ENCODE peak calls at places on chromosomes 16 and 17, in five cellular contexts. P, J, T, K and R are unnamed samples.

GRCh38 chr16:67674851-67675578 is 8.4 kb downstream of the C16orf86 start:
- DNase-seq in J (no peak), T (peak), P (no peak), K (no peak), R (no peak)

GRCh38 chr17:2302740-2303277 is 776 bp downstream of the SMG6 start:
- DNase-seq in T (peak), J (peak), P (no peak), K (no peak), R (peak)

GRCh38 chr17:66988069-66988798 is 23.7 kb downstream of the CACNG4 start:
- DNase-seq in P (no peak), J (no peak), T (no peak), K (no peak), R (no peak)

GRCh38 chr17:16872351-16872751 is 99.6 kb downstream of the TNFRSF13B start:
- DNase-seq in K (no peak), J (no peak), T (no peak), P (no peak), R (no peak)

GRCh38 chr17:52157603-52158449 is 688 bp downstream of the CA10 start:
- DNase-seq in K (no peak), T (no peak), J (no peak), P (no peak), R (no peak)

GRCh38 chr17:44829558-44830358 is at the start of gene GJC1:
- DNase-seq in T (no peak), P (no peak), K (peak), J (no peak), R (peak)

GRCh38 chr17:3988297-3989120 is 24.3 kb upstream of the ATP2A3 start:
- DNase-seq in P (no peak), J (no peak), T (no peak), K (no peak), R (no peak)

GRCh38 chr17:6231886-6232767 is 161.9 kb downstream of the WSCD1 start:
- DNase-seq in T (no peak), K (peak), P (no peak), J (no peak), R (no peak)

GRCh38 chr16:20538181-20538580 is 38.0 kb downstream of the ACSM2B start:
- DNase-seq in T (no peak), K (no peak), P (no peak), J (no peak), R (no peak)

GRCh38 chr17:28507567-28508195 is 1.5 kb downstream of the FOXN1 start:
- DNase-seq in J (no peak), P (no peak), K (no peak), T (no peak), R (no peak)

GRCh38 chr17:5745091-5745820 is 160.9 kb upstream of the NLRP1 start:
- DNase-seq in J (no peak), P (no peak), K (no peak), T (peak), R (no peak)

GRCh38 chr17:81052199-81052997 is 17.4 kb downstream of the BAIAP2 start:
- DNase-seq in J (no peak), P (no peak), K (no peak), T (no peak), R (no peak)

GRCh38 chr17:2173005-2173404 is 118.1 kb downstream of the HIC1 start:
- DNase-seq in K (no peak), J (no peak), P (no peak), T (no peak), R (no peak)

GRCh38 chr17:50903604-50904521 is 37.7 kb upstream of the TOB1 start:
- DNase-seq in J (peak), K (no peak), P (peak), T (peak), R (peak)

GRCh38 chr16:16086653-16087446 is 136.4 kb downstream of the ABCC6 start:
- DNase-seq in T (no peak), K (no peak), J (no peak), P (no peak), R (no peak)

GRCh38 chr17:45135978-45136791 is 698 bp downstream of the ACBD4 start:
- DNase-seq in P (no peak), T (no peak), J (no peak), K (no peak), R (peak)

GRCh38 chr17:1495265-1495664 is 2.8 kb upstream of the MYO1C start:
- DNase-seq in J (no peak), K (no peak), T (no peak), P (no peak), R (no peak)

GRCh38 chr16:21283521-21284289 is 5.6 kb upstream of the CRYM start:
- DNase-seq in K (no peak), P (no peak), J (no peak), T (peak), R (no peak)

GRCh38 chr17:43800736-43801135 is 20.5 kb downstream of the CFAP97D1 start:
- DNase-seq in T (no peak), K (no peak), P (no peak), J (no peak), R (no peak)

GRCh38 chr16:72722552-72722951 is 325.4 kb downstream of the ZFHX3 start:
- DNase-seq in T (no peak), P (no peak), J (no peak), K (no peak), R (no peak)

GRCh38 chr17:49993423-49994037 is 1.5 kb downstream of the DLX3 start:
- DNase-seq in K (no peak), T (no peak), P (no peak), J (no peak), R (peak)

GRCh38 chr16:88686439-88687253 is at the start of gene SNAI3:
- DNase-seq in P (peak), K (peak), J (peak), T (peak), R (peak)

GRCh38 chr17:74513987-74514631 is 17.2 kb downstream of the CD300LB start:
- DNase-seq in K (no peak), P (peak), J (peak), T (peak), R (no peak)

GRCh38 chr16:88512728-88513674 is 57.2 kb upstream of the ZC3H18 start:
- DNase-seq in P (no peak), K (no peak), T (no peak), J (no peak), R (no peak)

GRCh38 chr17:41678907-41679739 is 9.6 kb upstream of the EIF1 start:
- DNase-seq in P (peak), K (peak), J (peak), T (peak), R (no peak)

GRCh38 chr16:19137201-19137601 is 23.4 kb downstream of the ITPRIPL2 start:
- DNase-seq in P (no peak), J (no peak), K (no peak), T (no peak), R (no peak)

GRCh38 chr17:21090889-21091618 is 35.7 kb upstream of the DHRS7B start:
- DNase-seq in J (no peak), T (peak), P (no peak), K (no peak), R (no peak)

GRCh38 chr16:64864232-64864803 is 257.5 kb downstream of the CDH11 start:
- DNase-seq in P (no peak), J (no peak), K (no peak), T (no peak), R (peak)

GRCh38 chr17:29590979-29591736 is 1.7 kb upstream of the GIT1 start:
- DNase-seq in T (peak), K (peak), P (no peak), J (no peak), R (no peak)

GRCh38 chr16:2044541-2044940 is 3.1 kb downstream of the NTHL1 start:
- DNase-seq in T (no peak), K (no peak), P (no peak), J (no peak), R (no peak)

GRCh38 chr16:3665508-3665907 is 11.0 kb downstream of the DNASE1 start:
- DNase-seq in P (no peak), K (no peak), T (no peak), J (peak), R (no peak)

GRCh38 chr17:73510981-73511442 is 133.2 kb downstream of the SDK2 start:
- DNase-seq in J (no peak), K (no peak), T (no peak), P (no peak), R (no peak)

GRCh38 chr16:21028728-21029127 is 121.9 kb downstream of the DNAH3 start:
- DNase-seq in P (no peak), J (no peak), T (no peak), K (no peak), R (no peak)

GRCh38 chr16:79008036-79008868 is 592.3 kb downstream of the MAF start:
- DNase-seq in J (no peak), P (no peak), T (no peak), K (no peak), R (no peak)

GRCh38 chr16:85778873-85779272 is 20.5 kb downstream of the EMC8 start:
- DNase-seq in P (no peak), J (no peak), T (no peak), K (no peak), R (no peak)

GRCh38 chr16:8818499-8819270 is 21.0 kb downstream of the PMM2 start:
- DNase-seq in K (no peak), P (no peak), T (no peak), J (no peak), R (no peak)

GRCh38 chr17:31427684-31428083 is 36.2 kb downstream of the RAB11FIP4 start:
- DNase-seq in K (no peak), J (no peak), P (no peak), T (no peak), R (no peak)

GRCh38 chr17:72104164-72104862 is 16.5 kb upstream of the SOX9 start:
- DNase-seq in T (no peak), K (no peak), J (no peak), P (no peak), R (no peak)